ENCODE peak calls at places on chromosomes 16 and 17, in six cellular contexts. Y, O, E, X, N and J are unnamed samples.

GRCh38 chr16:82630688-82631087 is 3.9 kb downstream of the CDH13 start:
- DNase-seq in Y (peak; percentile 60), O (no peak), E (no peak), X (no peak), N (no peak), J (no peak)

GRCh38 chr17:53032861-53033271 is 789.9 kb upstream of the KIF2B start:
- DNase-seq in Y (peak; percentile 0), O (peak; percentile 6), E (peak; percentile 30), X (peak; percentile 34), N (peak; percentile 28), J (no peak)

GRCh38 chr17:66932295-66932694 is 32.2 kb upstream of the CACNG4 start:
- DNase-seq in Y (no peak), O (no peak), E (no peak), X (no peak), N (no peak), J (no peak)

GRCh38 chr17:73286863-73287296 is 24.9 kb downstream of the CDC42EP4 start:
- DNase-seq in Y (peak; percentile 41), O (peak; percentile 64), E (no peak), X (no peak), N (no peak), J (no peak)

GRCh38 chr16:17444658-17445057 is 26.1 kb downstream of the XYLT1 start:
- DNase-seq in Y (no peak), O (no peak), E (no peak), X (no peak), N (no peak), J (no peak)

GRCh38 chr16:100989-101388 is 23.0 kb downstream of the MPG start:
- DNase-seq in Y (no peak), O (no peak), E (no peak), X (no peak), N (no peak), J (no peak)

GRCh38 chr17:38969281-38969680 is 2.1 kb upstream of the FBXO47 start:
- DNase-seq in Y (no peak), O (no peak), E (no peak), X (no peak), N (peak; percentile 81), J (no peak)

GRCh38 chr16:56679813-56680212 is 2.5 kb upstream of the MT1X start:
- DNase-seq in Y (no peak), O (no peak), E (no peak), X (no peak), N (no peak), J (no peak)

GRCh38 chr17:82324566-82325285 is 7.3 kb upstream of the CD7 start:
- DNase-seq in Y (no peak), O (peak; percentile 32), E (no peak), X (no peak), N (no peak), J (no peak)

GRCh38 chr16:67441289-67441753 is 10.4 kb downstream of the HSD11B2 start:
- DNase-seq in Y (no peak), O (no peak), E (no peak), X (no peak), N (no peak), J (no peak)

GRCh38 chr17:52026075-52026474 is 132.4 kb downstream of the CA10 start:
- DNase-seq in Y (no peak), O (no peak), E (no peak), X (no peak), N (no peak), J (no peak)

GRCh38 chr16:55526448-55526847 is 17.6 kb downstream of the LPCAT2 start:
- DNase-seq in Y (no peak), O (no peak), E (no peak), X (no peak), N (no peak), J (no peak)

GRCh38 chr17:74888440-74888839 is 5.0 kb downstream of the FADS6 start:
- DNase-seq in Y (no peak), O (no peak), E (no peak), X (no peak), N (no peak), J (no peak)

GRCh38 chr17:73973881-73974409 is 229.5 kb upstream of the RPL38 start:
- DNase-seq in Y (no peak), O (no peak), E (no peak), X (no peak), N (no peak), J (no peak)

GRCh38 chr17:9291912-9292562 is 270.7 kb downstream of the NTN1 start:
- DNase-seq in Y (peak; percentile 25), O (peak; percentile 34), E (peak; percentile 14), X (peak; percentile 16), N (peak; percentile 34), J (no peak)

GRCh38 chr17:33028778-33029177 is 37.1 kb downstream of the SPACA3 start:
- DNase-seq in Y (no peak), O (no peak), E (no peak), X (no peak), N (no peak), J (no peak)

GRCh38 chr16:19040400-19040799 is 27.0 kb upstream of the COQ7 start:
- DNase-seq in Y (no peak), O (no peak), E (no peak), X (no peak), N (no peak), J (no peak)

GRCh38 chr17:74742153-74742515 is 5.1 kb downstream of the RAB37 start:
- DNase-seq in Y (peak; percentile 31), O (no peak), E (no peak), X (peak; percentile 93), N (no peak), J (no peak)

DNA sequence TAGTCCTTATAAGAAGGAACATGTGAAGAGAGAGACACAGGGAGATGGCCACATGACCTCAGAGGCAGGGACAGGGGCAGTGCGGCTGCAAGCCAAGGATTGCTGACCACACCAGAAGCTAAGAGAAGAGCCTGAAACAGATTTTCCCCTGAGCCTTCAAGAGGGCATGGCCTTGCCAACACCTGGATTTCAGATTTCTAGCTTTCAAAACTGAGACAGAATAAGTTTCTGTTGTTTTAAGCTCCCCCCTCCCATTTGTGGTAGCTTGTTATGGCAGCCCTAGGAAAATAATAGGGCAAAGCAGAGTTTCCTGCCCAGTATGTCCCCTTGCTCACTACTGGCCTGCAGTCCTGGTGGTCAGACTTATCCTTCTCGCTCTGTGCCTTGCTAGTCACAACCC is 204.5 kb downstream of the CCDC182 start:
- DNase-seq in Y (no peak), O (no peak), E (no peak), X (no peak), N (no peak), J (no peak)
- TF ChIP-seq CTCF in Y (no peak), O (no peak), E (no peak), X (no peak), N (no peak), J (no peak)

GRCh38 chr16:23482778-23483177 is 27.5 kb downstream of the GGA2 start:
- DNase-seq in Y (no peak), O (no peak), E (no peak), X (no peak), N (no peak), J (peak; percentile 22)

GRCh38 chr16:23484501-23485256 is 25.6 kb downstream of the GGA2 start:
- DNase-seq in Y (no peak), O (no peak), E (no peak), X (no peak), N (no peak), J (no peak)

GRCh38 chr16:23486480-23486879 is 23.8 kb downstream of the GGA2 start:
- DNase-seq in Y (no peak), O (no peak), E (no peak), X (no peak), N (no peak), J (no peak)

GRCh38 chr16:23485257-23485614 is 25.1 kb downstream of the GGA2 start:
- DNase-seq in Y (no peak), O (no peak), E (no peak), X (no peak), N (no peak), J (no peak)

GRCh38 chr16:23485841-23486240 is 24.5 kb downstream of the GGA2 start:
- DNase-seq in Y (no peak), O (no peak), E (no peak), X (no peak), N (no peak), J (no peak)
- TF ChIP-seq CTCF in Y (no peak), O (no peak), E (no peak), X (no peak), N (no peak), J (no peak)

DNA sequence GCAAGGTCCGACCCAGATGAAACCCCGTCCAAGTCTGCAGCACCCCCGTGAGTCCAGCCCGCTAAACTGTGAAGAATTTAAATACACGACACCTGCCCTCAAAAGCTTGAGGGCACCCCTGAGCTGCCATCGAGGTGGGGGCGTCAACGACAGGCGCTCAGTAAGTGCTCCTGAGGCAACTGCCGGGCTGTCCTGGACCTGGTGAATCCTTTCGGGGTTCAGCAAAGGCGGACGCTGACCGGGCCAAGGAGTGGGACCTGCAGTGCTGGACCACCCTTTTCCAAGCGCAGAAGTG is 512 bp upstream of the ENDOV start:
- DNase-seq in Y (no peak), O (peak; percentile 22), E (no peak), X (peak; percentile 30), N (peak; percentile 33), J (no peak)
- TF ChIP-seq CTCF in Y (no peak), O (no peak), E (no peak), X (peak; percentile 0), N (no peak), J (no peak)

GRCh38 chr17:44585315-44585714 is 28.0 kb downstream of the FZD2 start:
- DNase-seq in Y (no peak), O (no peak), E (no peak), X (no peak), N (no peak), J (no peak)

GRCh38 chr17:44587339-44587738 is 30.1 kb downstream of the FZD2 start:
- DNase-seq in Y (peak; percentile 91), O (peak; percentile 91), E (no peak), X (no peak), N (peak; percentile 82), J (no peak)

GRCh38 chr17:44578947-44579346 is 21.7 kb downstream of the FZD2 start:
- DNase-seq in Y (no peak), O (no peak), E (no peak), X (no peak), N (no peak), J (no peak)

GRCh38 chr17:44584498-44584897 is 27.2 kb downstream of the FZD2 start:
- DNase-seq in Y (no peak), O (no peak), E (no peak), X (no peak), N (no peak), J (no peak)

GRCh38 chr17:44581868-44582267 is 24.6 kb downstream of the FZD2 start:
- DNase-seq in Y (no peak), O (no peak), E (no peak), X (peak; percentile 37), N (no peak), J (no peak)
- TF ChIP-seq CTCF in Y (peak; percentile 41), O (no peak), E (peak; percentile 6), X (peak; percentile 57), N (no peak), J (no peak)

DNA sequence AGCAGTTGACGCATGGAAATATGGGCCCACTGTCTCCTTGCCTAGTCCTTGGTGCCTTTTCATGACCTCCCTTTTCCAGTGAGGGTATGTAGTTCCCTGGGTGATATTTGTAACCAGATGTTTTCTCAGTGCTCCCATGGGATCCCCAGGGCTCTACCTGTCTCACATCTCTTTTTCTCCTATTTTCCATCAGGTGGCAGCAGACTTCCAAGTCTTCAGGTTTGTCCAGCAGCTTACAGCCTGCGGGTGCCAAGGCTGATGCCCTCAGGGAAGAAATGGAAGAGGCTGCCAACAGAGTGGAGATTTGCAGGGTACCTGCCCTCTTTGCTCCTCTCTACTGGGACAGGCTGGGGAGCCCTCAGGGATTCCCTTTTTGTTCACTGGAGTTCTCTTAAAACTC is 89.1 kb downstream of the ELAC2 start:
- DNase-seq in Y (no peak), O (no peak), E (no peak), X (peak; percentile 48), N (no peak), J (no peak)
- TF ChIP-seq CTCF in Y (no peak), O (no peak), E (peak; percentile 23), X (peak; percentile 73), N (no peak), J (no peak)

GRCh38 chr16:85565340-85565739 is 47.8 kb upstream of the GSE1 start:
- DNase-seq in Y (no peak), O (no peak), E (no peak), X (no peak), N (no peak), J (no peak)
- TF ChIP-seq CTCF in Y (no peak), O (no peak), E (no peak), X (no peak), N (no peak), J (no peak)